ENCODE peak calls at places on chromosomes 13 and 19, in six cellular contexts. R is trophoblast cell, Y is body of pancreas, E is SK-N-SH, O is heart left ventricle, B is DND-41. S is an unnamed sample. For H3K36me3 and H3K4me1, the result is how much of the 10 kb centered on the place peaks cover.

GRCh38 chr19:27767234-27767633 is 1445.7 kb downstream of the UQCRFS1 start:
- DNase-seq in R (no peak), Y (no peak), E (no peak), O (no peak), B (no peak), S (peak)

GRCh38 chr13:96984061-96984508 is 10.2 kb downstream of the OXGR1 start:
- DNase-seq in R (peak), Y (peak), E (peak), O (peak), B (no peak), S (no peak)

GRCh38 chr13:84912720-84913119 is 886.5 kb downstream of the SLITRK6 start:
- DNase-seq in R (no peak), Y (no peak), E (no peak), O (no peak), B (no peak), S (no peak)

GRCh38 chr13:33322474-33322827 is 36.9 kb upstream of the STARD13 start:
- DNase-seq in R (peak), Y (no peak), E (no peak), O (peak), B (no peak), S (no peak)

GRCh38 chr19:15812059-15812722 is 3.3 kb downstream of the OR10H1 start:
- DNase-seq in R (no peak), Y (no peak), E (no peak), O (no peak), B (no peak), S (peak)

GRCh38 chr13:79932556-79932955 is 408.4 kb downstream of the SPRY2 start:
- DNase-seq in R (no peak), Y (no peak), E (no peak), O (no peak), B (no peak), S (no peak)

GRCh38 chr13:97757807-97758206 is 195.7 kb upstream of the IPO5 start:
- DNase-seq in R (peak), Y (peak), E (no peak), O (no peak), B (no peak), S (no peak)

GRCh38 chr13:100473087-100473486 is 115.5 kb downstream of the GGACT start:
- DNase-seq in R (no peak), Y (no peak), E (peak), O (no peak), B (no peak), S (no peak)

GRCh38 chr13:77362166-77362565 is 35.3 kb upstream of the MYCBP2 start:
- DNase-seq in R (no peak), Y (no peak), E (no peak), O (no peak), B (no peak), S (no peak)

GRCh38 chr19:41541990-41542584 is 33.9 kb upstream of the CEACAM21 start:
- DNase-seq in R (no peak), Y (peak), E (peak), O (peak), B (peak), S (peak)

GRCh38 chr13:26987614-26988013 is 184.0 kb downstream of the USP12 start:
- DNase-seq in R (no peak), Y (no peak), E (no peak), O (no peak), B (no peak), S (no peak)

GRCh38 chr19:8161135-8161646 is 11.8 kb upstream of the FBN3 start:
- DNase-seq in R (no peak), Y (peak), E (peak), O (no peak), B (peak), S (no peak)

GRCh38 chr13:112641456-112641855 is 48.4 kb upstream of the ATP11A start:
- DNase-seq in R (no peak), Y (peak), E (no peak), O (no peak), B (no peak), S (no peak)

GRCh38 chr13:88031980-88032562 is 360.9 kb downstream of the SLITRK5 start:
- DNase-seq in R (no peak), Y (no peak), E (no peak), O (no peak), B (no peak), S (no peak)

GRCh38 chr13:62702502-62702901 is 1286.9 kb upstream of the PCDH20 start:
- DNase-seq in R (no peak), Y (no peak), E (peak), O (no peak), B (no peak), S (no peak)

GRCh38 chr13:105466376-105466775 is 1069.1 kb downstream of the EFNB2 start:
- DNase-seq in R (no peak), Y (no peak), E (no peak), O (no peak), B (no peak), S (no peak)

GRCh38 chr13:50127017-50127725 is 111.9 kb downstream of the KCNRG start:
- DNase-seq in R (no peak), Y (peak), E (no peak), O (peak), B (no peak), S (peak)

GRCh38 chr19:45471116-45471865 is 3.5 kb downstream of the FOSB start:
- DNase-seq in R (no peak), Y (no peak), E (no peak), O (no peak), B (no peak), S (no peak)

GRCh38 chr13:31093145-31093885 is 68.4 kb downstream of the HSPH1 start:
- DNase-seq in R (peak), Y (no peak), E (no peak), O (no peak), B (no peak), S (no peak)

GRCh38 chr19:14544977-14545715 is 15.8 kb downstream of the TECR start:
- DNase-seq in R (no peak), Y (peak), E (no peak), O (peak), B (no peak), S (no peak)

GRCh38 chr13:97367427-97367826 is 66.5 kb upstream of the RAP2A start:
- DNase-seq in R (peak), Y (no peak), E (no peak), O (no peak), B (peak), S (no peak)

GRCh38 chr19:33472696-33473624 is 48.6 kb downstream of the PEPD start:
- DNase-seq in R (peak), Y (no peak), E (no peak), O (no peak), B (no peak), S (no peak)

GRCh38 chr19:4976412-4977298 is 7.7 kb downstream of the KDM4B start:
- DNase-seq in R (peak), Y (no peak), E (peak), O (peak), B (no peak), S (peak)

GRCh38 chr13:113489549-113490495 is 689 bp downstream of the DCUN1D2 start:
- DNase-seq in R (peak), Y (peak), E (peak), O (peak), B (peak), S (no peak)

GRCh38 chr13:41490616-41491015 is 33.3 kb downstream of the RGCC start:
- DNase-seq in R (peak), Y (no peak), E (no peak), O (no peak), B (no peak), S (no peak)

GRCh38 chr13:93709511-93710244 is 483.1 kb downstream of the GPC6 start:
- DNase-seq in R (no peak), Y (no peak), E (no peak), O (no peak), B (no peak), S (no peak)

GRCh38 chr13:89407357-89407756 is 1736.2 kb downstream of the SLITRK5 start:
- DNase-seq in R (no peak), Y (no peak), E (no peak), O (no peak), B (no peak), S (no peak)

GRCh38 chr13:35690546-35690945 is 214.1 kb upstream of the MAB21L1 start:
- DNase-seq in R (no peak), Y (no peak), E (no peak), O (no peak), B (no peak), S (no peak)

GRCh38 chr13:50129923-50130685 is 114.9 kb downstream of the KCNRG start:
- DNase-seq in R (no peak), Y (no peak), E (peak), O (peak), B (no peak), S (peak)

GRCh38 chr13:40058757-40059236 is 403.3 kb downstream of the COG6 start:
- DNase-seq in R (no peak), Y (no peak), E (no peak), O (no peak), B (no peak), S (no peak)

GRCh38 chr19:47790398-47790814 is 11.9 kb downstream of the SELENOW start:
- DNase-seq in R (peak), Y (peak), E (peak), O (peak), B (peak), S (peak)

GRCh38 chr13:111904701-111905608 is 162.0 kb upstream of the SOX1 start:
- DNase-seq in R (no peak), Y (peak), E (no peak), O (no peak), B (no peak), S (no peak)

GRCh38 chr13:28753208-28753892 is 34.6 kb upstream of the SLC46A3 start:
- DNase-seq in R (peak), Y (peak), E (no peak), O (peak), B (peak), S (peak)

GRCh38 chr19:38837656-38838121 is 6.1 kb upstream of the ECH1 start:
- DNase-seq in R (peak), Y (no peak), E (no peak), O (no peak), B (no peak), S (no peak)

GRCh38 chr19:42794751-42795150 is 29.3 kb upstream of the PSG8 start:
- DNase-seq in R (no peak), Y (no peak), E (no peak), O (no peak), B (no peak), S (no peak)

GRCh38 chr13:112328936-112329335 is 47.2 kb upstream of the SPACA7 start:
- DNase-seq in R (no peak), Y (no peak), E (no peak), O (no peak), B (no peak), S (no peak)

GRCh38 chr19:46606681-46607440 is 5.7 kb downstream of the CALM3 start:
- DNase-seq in R (no peak), Y (no peak), E (peak), O (no peak), B (no peak), S (peak)

GRCh38 chr19:2115324-2115723 is 18.6 kb downstream of the IZUMO4 start:
- DNase-seq in R (no peak), Y (no peak), E (no peak), O (no peak), B (no peak), S (no peak)
- H3K36me3 ChIP-seq in R (half or more), Y (under half), E (under half), O (half or more), B (half or more), S (half or more)

GRCh38 chr19:34666200-34666957 is 10.6 kb downstream of the SCGB2B2 start:
- DNase-seq in R (no peak), Y (no peak), E (no peak), O (no peak), B (no peak), S (no peak)

GRCh38 chr19:34666958-34667265 is 10.0 kb downstream of the SCGB2B2 start:
- DNase-seq in R (no peak), Y (no peak), E (no peak), O (no peak), B (no peak), S (no peak)

GRCh38 chr19:34671972-34672371 is 5.0 kb downstream of the SCGB2B2 start:
- DNase-seq in R (no peak), Y (no peak), E (no peak), O (no peak), B (no peak), S (no peak)

GRCh38 chr19:34667349-34668076 is 9.4 kb downstream of the SCGB2B2 start:
- DNase-seq in R (no peak), Y (no peak), E (no peak), O (no peak), B (peak), S (no peak)

DNA sequence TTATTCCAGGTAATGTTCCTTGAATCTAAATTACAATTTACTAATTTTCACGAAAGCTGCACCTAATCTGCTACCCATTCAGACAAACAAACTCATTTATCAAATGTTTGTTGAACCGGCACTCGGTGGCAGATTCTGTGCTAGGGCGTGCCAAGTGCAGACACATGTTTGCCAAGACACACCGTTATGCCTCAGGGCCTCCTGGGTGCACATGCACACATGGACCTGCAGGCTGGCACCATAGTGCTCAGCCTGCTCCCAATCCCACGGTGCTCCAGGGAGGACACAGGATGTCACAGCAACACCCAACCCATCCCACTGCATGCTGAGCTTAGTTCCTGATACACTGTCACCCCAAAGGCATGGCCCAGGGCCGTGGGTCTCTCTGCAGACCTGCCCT is 7.7 kb downstream of the SCGB2B2 start:
- DNase-seq in R (no peak), Y (peak), E (no peak), O (no peak), B (no peak), S (no peak)
- H3K4me1 ChIP-seq in R (under half), Y (under half), E (under half), O (under half), B (under half), S (under half)

GRCh38 chr13:20974981-20975585 is 72.5 kb upstream of the XPO4 start:
- DNase-seq in R (peak), Y (no peak), E (no peak), O (no peak), B (no peak), S (no peak)
- H3K36me3 ChIP-seq in R (under half), Y (under half), E (half or more), O (half or more), B (under half), S (under half)

GRCh38 chr19:1752757-1753728 is at the start of gene ONECUT3:
- DNase-seq in R (no peak), Y (no peak), E (no peak), O (no peak), B (no peak), S (no peak)
- H3K4me1 ChIP-seq in R (under half), Y (under half), E (under half), O (half or more), B (under half), S (under half)

GRCh38 chr19:1275260-1275975 is at the start of gene FAM174C:
- DNase-seq in R (peak), Y (peak), E (peak), O (peak), B (peak), S (peak)

GRCh38 chr19:1278074-1278473 is 2.7 kb downstream of the FAM174C start:
- DNase-seq in R (no peak), Y (no peak), E (no peak), O (no peak), B (no peak), S (no peak)

GRCh38 chr19:1277061-1277460 is 1.7 kb downstream of the FAM174C start:
- DNase-seq in R (no peak), Y (no peak), E (no peak), O (no peak), B (no peak), S (no peak)

GRCh38 chr19:1275976-1276619 is 768 bp downstream of the FAM174C start:
- DNase-seq in R (no peak), Y (no peak), E (no peak), O (no peak), B (no peak), S (no peak)

GRCh38 chr19:1276620-1277007 is 1.3 kb downstream of the FAM174C start:
- DNase-seq in R (no peak), Y (no peak), E (no peak), O (no peak), B (no peak), S (no peak)
- H3K36me3 ChIP-seq in R (under half), Y (under half), E (under half), O (under half), B (half or more), S (under half)

DNA sequence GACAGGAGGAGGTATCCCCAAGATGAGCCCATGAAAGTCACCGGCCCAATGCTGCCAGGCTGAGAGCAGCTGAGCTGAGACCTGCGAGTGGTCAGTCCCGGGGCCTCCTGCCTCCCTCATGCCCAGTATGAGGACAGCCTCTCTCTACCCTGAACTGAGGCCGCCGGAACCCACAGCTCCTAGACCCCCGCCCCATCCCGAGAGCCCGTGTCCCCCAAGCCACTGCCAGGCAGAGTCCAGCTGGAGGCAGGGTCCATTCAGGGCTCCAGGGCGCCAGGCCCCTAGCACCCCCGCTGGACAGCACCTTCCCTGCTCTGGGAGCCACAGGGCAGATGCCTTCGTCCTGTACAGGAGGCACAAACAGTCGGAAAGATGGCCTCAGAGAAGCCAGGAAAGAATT is 38.7 kb downstream of the MLLT1 start:
- DNase-seq in R (no peak), Y (no peak), E (peak), O (no peak), B (no peak), S (no peak)
- H3K4me1 ChIP-seq in R (under half), Y (half or more), E (half or more), O (half or more), B (under half), S (half or more)